ENCODE peak calls at places on chromosomes 4 and X, in eight cellular contexts. J is heart right ventricle, I is mesenchymal stem cell, W is Karpas-422, V is hepatocyte, R is cardiac muscle cell, E is right lobe of liver, Q is fibroblast of lung. A is an unnamed sample.

GRCh38 chr4:780730-781492 is 45.0 kb downstream of the CPLX1 start:
- DNase-seq in V (no peak), R (no peak), J (no peak), I (peak; percentile 48), Q (no peak), E (no peak), W (no peak), A (no peak)

GRCh38 chr4:45347056-45347455 is 620.7 kb upstream of the GNPDA2 start:
- DNase-seq in W (no peak), E (no peak), V (no peak), J (no peak), R (no peak), Q (no peak), I (no peak), A (no peak)

GRCh38 chr4:7032591-7032990 is 10.6 kb upstream of the TADA2B start:
- DNase-seq in I (peak; percentile 69), V (no peak), Q (no peak), J (no peak), W (no peak), R (peak; percentile 45), E (no peak), A (no peak)

GRCh38 chr4:173506780-173507211 is 23.2 kb downstream of the HAND2 start:
- DNase-seq in I (no peak), E (no peak), J (peak; percentile 54), R (no peak), Q (no peak), V (no peak), W (no peak), A (peak; percentile 71)

GRCh38 chr4:121688696-121689095 is 8.1 kb downstream of the ANXA5 start:
- DNase-seq in R (no peak), Q (no peak), V (no peak), J (no peak), E (no peak), I (no peak), W (no peak), A (no peak)

GRCh38 chrX:42746606-42747005 is 31.4 kb downstream of the PPP1R2C start:
- DNase-seq in J (no peak), Q (peak; percentile 65), W (no peak), I (peak; percentile 59), R (no peak), V (peak; percentile 19), E (no peak), A (no peak)

GRCh38 chr4:89077806-89078205 is 20.8 kb upstream of the FAM13A start:
- DNase-seq in I (no peak), W (no peak), Q (no peak), R (no peak), E (no peak), V (no peak), J (no peak), A (no peak)

GRCh38 chr4:38920186-38920585 is 52.6 kb downstream of the FAM114A1 start:
- DNase-seq in I (no peak), R (no peak), W (no peak), Q (no peak), J (no peak), V (no peak), E (no peak), A (no peak)

GRCh38 chr4:78439328-78439727 is 112.2 kb upstream of the ANXA3 start:
- DNase-seq in Q (no peak), V (no peak), W (no peak), I (no peak), J (no peak), R (no peak), E (no peak), A (no peak)

GRCh38 chrX:109270580-109271484 is 211.1 kb downstream of the GUCY2F start:
- DNase-seq in I (no peak), J (no peak), R (no peak), E (no peak), W (peak; percentile 45), V (no peak), Q (no peak), A (no peak)

GRCh38 chr4:71441186-71442169 is 102.7 kb downstream of the SLC4A4 start:
- DNase-seq in I (no peak), Q (no peak), R (no peak), V (peak; percentile 40), W (no peak), E (peak; percentile 40), J (no peak), A (no peak)

GRCh38 chr4:189124791-189125190 is 815.9 kb upstream of the FRG1 start:
- DNase-seq in J (no peak), Q (no peak), V (no peak), E (no peak), R (no peak), W (no peak), I (no peak), A (no peak)

GRCh38 chrX:115392871-115393270 is 103.4 kb downstream of the LUZP4 start:
- DNase-seq in I (no peak), Q (no peak), R (no peak), W (no peak), E (no peak), V (no peak), J (no peak), A (no peak)

GRCh38 chr4:167943872-167944505 is 148.3 kb upstream of the ANXA10 start:
- DNase-seq in R (no peak), J (no peak), I (no peak), V (no peak), E (no peak), W (no peak), Q (peak; percentile 11), A (no peak)

GRCh38 chr4:145176641-145177432 is 3.6 kb downstream of the OTUD4 start:
- DNase-seq in Q (no peak), J (no peak), W (no peak), R (no peak), E (no peak), V (no peak), I (peak; percentile 10), A (no peak)

GRCh38 chr4:13543091-13543581 is 1.2 kb downstream of the NKX3-2 start:
- DNase-seq in E (no peak), I (no peak), J (no peak), W (no peak), Q (no peak), R (no peak), V (no peak), A (peak; percentile 77)
- H3K4me1 ChIP-seq in E (no peaks in the 10 kb centered on the region), I (peaks cover 31% of the 10 kb centered on the region), J (peaks cover 20% of the 10 kb centered on the region), W (peaks cover 11% of the 10 kb centered on the region), Q (no peaks in the 10 kb centered on the region), R (peaks cover 8% of the 10 kb centered on the region), V (peaks cover 15% of the 10 kb centered on the region), A (no peaks in the 10 kb centered on the region)

DNA sequence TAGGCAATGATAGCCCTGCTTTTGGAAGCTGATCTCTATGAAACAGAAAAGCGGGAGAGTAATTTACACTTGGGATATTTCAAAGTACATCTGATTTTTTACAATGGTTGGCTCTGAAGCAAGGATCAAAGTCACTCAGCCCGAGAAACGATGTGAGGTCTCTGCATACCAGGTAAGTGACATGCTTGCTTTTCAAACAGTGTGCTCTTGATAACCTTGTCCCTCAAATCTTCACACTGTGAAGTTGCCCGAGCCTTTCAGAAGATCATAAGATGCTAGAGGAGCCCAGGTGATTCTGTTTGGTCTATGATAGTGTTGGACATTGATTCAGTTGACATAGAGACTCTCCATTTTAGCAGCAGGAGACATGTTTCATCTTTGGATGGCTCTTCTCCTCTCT is 47.1 kb upstream of the KLHL34 start:
- DNase-seq in R (no peak), W (no peak), V (no peak), J (no peak), I (no peak), Q (no peak), E (no peak), A (no peak)
- H3K4me1 ChIP-seq in R (no peaks in the 10 kb centered on the region), W (no peaks in the 10 kb centered on the region), V (no peaks in the 10 kb centered on the region), J (no peaks in the 10 kb centered on the region), I (no peaks in the 10 kb centered on the region), Q (no peaks in the 10 kb centered on the region), E (no peaks in the 10 kb centered on the region), A (no peaks in the 10 kb centered on the region)

DNA sequence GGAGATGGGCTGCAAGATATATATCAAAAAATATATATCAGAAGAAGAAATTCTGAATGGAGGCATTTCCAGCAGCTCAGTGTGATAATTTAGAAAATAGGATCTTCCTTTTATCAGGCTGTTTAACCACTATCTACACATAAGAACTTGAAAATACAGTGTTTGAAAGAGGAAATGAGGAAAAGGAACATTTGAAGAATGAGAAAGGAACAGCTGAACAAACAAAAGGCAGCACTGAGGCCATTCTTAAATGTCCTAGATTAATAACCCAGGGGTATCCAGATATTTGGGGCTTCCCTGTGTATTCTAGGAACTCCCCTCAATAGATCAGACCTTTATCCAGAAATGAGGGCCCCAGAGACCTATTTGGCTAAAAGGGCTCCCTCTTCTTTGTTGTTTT is 4.1 kb downstream of the SLC39A8 start:
- DNase-seq in V (no peak), W (no peak), J (no peak), R (no peak), E (no peak), I (no peak), Q (no peak), A (no peak)
- H3K4me1 ChIP-seq in V (peaks cover 5% of the 10 kb centered on the region), W (peaks cover 57% of the 10 kb centered on the region), J (peaks cover 5% of the 10 kb centered on the region), R (peaks cover 18% of the 10 kb centered on the region), E (no peaks in the 10 kb centered on the region), I (peaks cover 4% of the 10 kb centered on the region), Q (no peaks in the 10 kb centered on the region), A (peaks cover 10% of the 10 kb centered on the region)

DNA sequence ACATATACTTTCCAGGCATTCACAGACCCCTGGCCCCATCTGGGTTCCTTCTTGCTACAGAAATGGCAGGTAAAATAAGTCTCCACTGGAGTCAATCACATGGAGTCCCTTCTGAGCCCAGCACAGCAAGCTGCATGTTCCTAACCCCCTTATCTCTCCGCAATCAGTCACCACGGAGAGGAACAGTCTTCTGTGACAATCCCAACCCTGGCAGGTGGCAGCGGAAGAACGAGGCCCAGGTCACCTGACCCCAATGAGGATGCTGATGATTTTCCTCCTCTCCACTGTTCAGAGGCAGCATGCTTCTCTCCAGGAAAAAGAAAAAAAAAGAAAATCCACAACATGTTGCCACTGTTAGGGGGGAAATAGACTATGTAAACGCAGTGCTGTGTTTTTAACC is 50.1 kb downstream of the TSPAN5 start:
- DNase-seq in R (no peak), I (no peak), E (no peak), Q (no peak), W (no peak), J (no peak), V (no peak), A (peak; percentile 56)
- H3K4me1 ChIP-seq in R (peaks cover 32% of the 10 kb centered on the region), I (peaks cover 16% of the 10 kb centered on the region), E (no peaks in the 10 kb centered on the region), Q (peaks cover 5% of the 10 kb centered on the region), W (no peaks in the 10 kb centered on the region), J (no peaks in the 10 kb centered on the region), V (peaks cover 9% of the 10 kb centered on the region), A (peaks cover 3% of the 10 kb centered on the region)

DNA sequence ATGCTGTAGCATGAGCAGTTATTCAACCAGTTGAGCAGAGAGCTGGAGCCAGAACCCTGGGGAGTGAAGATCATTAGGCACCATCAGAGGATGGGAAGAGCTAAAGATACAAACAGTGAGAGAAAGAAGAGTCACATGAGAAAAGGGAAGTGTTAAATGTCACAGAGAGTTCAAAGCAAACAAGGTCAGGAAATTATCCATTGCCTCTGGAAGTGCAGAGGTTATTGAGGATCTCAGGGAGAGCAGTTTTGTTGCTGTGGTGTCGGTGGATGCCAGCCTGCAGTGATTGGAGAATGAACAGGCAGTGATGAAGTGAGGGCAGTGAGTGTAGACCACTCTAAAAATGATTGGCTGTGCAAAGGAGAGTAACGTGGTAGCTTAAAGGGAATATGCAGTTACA is 17.7 kb downstream of the SPARCL1 start:
- DNase-seq in W (no peak), I (no peak), Q (no peak), R (no peak), V (no peak), J (no peak), E (no peak), A (no peak)
- H3K4me1 ChIP-seq in W (peaks cover 9% of the 10 kb centered on the region), I (peaks cover 3% of the 10 kb centered on the region), Q (peaks cover 5% of the 10 kb centered on the region), R (no peaks in the 10 kb centered on the region), V (no peaks in the 10 kb centered on the region), J (peaks cover 44% of the 10 kb centered on the region), E (no peaks in the 10 kb centered on the region), A (no peaks in the 10 kb centered on the region)

GRCh38 chrX:13939741-13940597 is 89.7 kb downstream of the GEMIN8 start:
- DNase-seq in Q (no peak), R (no peak), W (peak; percentile 36), I (no peak), E (no peak), V (no peak), J (no peak), A (no peak)
- H3K4me1 ChIP-seq in Q (peaks cover 2% of the 10 kb centered on the region), R (no peaks in the 10 kb centered on the region), W (no peaks in the 10 kb centered on the region), I (peaks cover 9% of the 10 kb centered on the region), E (no peaks in the 10 kb centered on the region), V (no peaks in the 10 kb centered on the region), J (no peaks in the 10 kb centered on the region), A (no peaks in the 10 kb centered on the region)